ENCODE peak calls at places on chromosomes 7 and 10, in seven cellular contexts. S, P, A, U, Q, K and C are unnamed samples.

GRCh38 chr7:47373871-47374451 is 207.9 kb downstream of the TNS3 start:
- ATAC-seq in S (no peak), P (no peak), A (peak; percentile 47), U (no peak), Q (no peak), K (no peak), C (no peak)

GRCh38 chr10:132143162-132143561 is 43.6 kb upstream of the DPYSL4 start:
- ATAC-seq in S (no peak), P (no peak), A (no peak), U (no peak), Q (no peak), K (no peak), C (no peak)

GRCh38 chr7:32169236-32169635 is 99.0 kb upstream of the PDE1C start:
- ATAC-seq in S (no peak), P (no peak), A (no peak), U (no peak), Q (no peak), K (no peak), C (no peak)

GRCh38 chr10:97540669-97541500 is 31.7 kb upstream of the ANKRD2 start:
- ATAC-seq in S (no peak), P (no peak), A (no peak), U (no peak), Q (no peak), K (peak; percentile 41), C (no peak)

GRCh38 chr10:74901240-74901827 is 74.9 kb downstream of the KAT6B start:
- ATAC-seq in S (no peak), P (no peak), A (no peak), U (no peak), Q (no peak), K (no peak), C (no peak)

GRCh38 chr7:148104924-148105323 is 485.6 kb upstream of the C7orf33 start:
- ATAC-seq in S (no peak), P (no peak), A (no peak), U (no peak), Q (no peak), K (no peak), C (no peak)

GRCh38 chr7:132009778-132010177 is 453.4 kb upstream of the PODXL start:
- ATAC-seq in S (no peak), P (no peak), A (no peak), U (no peak), Q (no peak), K (no peak), C (no peak)

GRCh38 chr7:136245327-136246004 is 268.3 kb upstream of the MTPN start:
- ATAC-seq in S (no peak), P (no peak), A (no peak), U (no peak), Q (no peak), K (no peak), C (no peak)

GRCh38 chr10:14838582-14839304 is 637 bp downstream of the HSPA14 start:
- ATAC-seq in S (peak; percentile 20), P (peak; percentile 6), A (peak; percentile 2), U (peak; percentile 48), Q (no peak), K (peak; percentile 59), C (no peak)

GRCh38 chr10:88565072-88565471 is 18.0 kb downstream of the RNLS start:
- ATAC-seq in S (peak; percentile 84), P (peak; percentile 51), A (no peak), U (no peak), Q (peak; percentile 58), K (peak; percentile 51), C (no peak)

GRCh38 chr7:102395620-102395957 is 574 bp upstream of the PRKRIP1 start:
- ATAC-seq in S (peak; percentile 14), P (no peak), A (no peak), U (peak; percentile 1), Q (no peak), K (peak; percentile 35), C (peak; percentile 1)

GRCh38 chr10:118057351-118057750 is 10.6 kb upstream of the RAB11FIP2 start:
- ATAC-seq in S (no peak), P (no peak), A (no peak), U (no peak), Q (no peak), K (no peak), C (no peak)

DNA sequence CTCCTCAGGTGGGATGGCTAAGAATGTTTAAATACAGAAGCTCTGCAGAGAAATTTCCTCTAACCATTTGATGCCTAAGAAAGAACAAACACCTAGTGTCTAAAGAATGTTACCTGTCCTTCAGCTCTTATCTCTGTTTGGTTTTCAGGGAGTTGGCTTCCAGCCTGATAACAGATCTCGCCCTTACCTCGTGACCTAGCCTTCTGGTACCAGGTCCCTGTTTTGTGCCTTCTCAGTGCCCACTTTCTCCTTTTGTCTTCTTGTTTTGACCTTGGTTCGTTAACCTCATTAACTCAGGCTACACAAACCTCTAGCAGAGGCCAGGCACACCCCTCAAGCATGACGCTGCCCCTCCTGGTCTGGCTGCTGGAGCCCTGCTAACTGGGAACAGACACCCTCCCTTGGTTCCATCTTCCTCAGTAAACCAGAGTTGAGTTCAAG is 16.1 kb upstream of the RAB11FIP2 start:
- ATAC-seq in S (peak; percentile 86), P (peak; percentile 89), A (no peak), U (peak; percentile 41), Q (peak; percentile 77), K (no peak), C (no peak)
- H3K4me3 ChIP-seq in S (no peak overlapping the region), P (no peak overlapping the region), A (no peak overlapping the region), U (no peak overlapping the region), Q (no peak overlapping the region), K (no peak overlapping the region), C (no peak overlapping the region)

GRCh38 chr7:155361947-155362346 is 64.3 kb downstream of the INSIG1 start:
- ATAC-seq in S (no peak), P (no peak), A (no peak), U (no peak), Q (no peak), K (no peak), C (no peak)

GRCh38 chr7:155363146-155363539 is 65.5 kb downstream of the INSIG1 start:
- ATAC-seq in S (no peak), P (no peak), A (no peak), U (no peak), Q (no peak), K (no peak), C (no peak)

GRCh38 chr7:155362380-155363145 is 64.9 kb downstream of the INSIG1 start:
- ATAC-seq in S (no peak), P (no peak), A (no peak), U (no peak), Q (no peak), K (no peak), C (no peak)

GRCh38 chr7:155365146-155365874 is 67.6 kb downstream of the INSIG1 start:
- ATAC-seq in S (no peak), P (no peak), A (no peak), U (no peak), Q (no peak), K (no peak), C (no peak)

GRCh38 chr7:155363852-155364600 is 66.3 kb downstream of the INSIG1 start:
- ATAC-seq in S (no peak), P (no peak), A (no peak), U (no peak), Q (no peak), K (peak; percentile 43), C (no peak)
- TF ChIP-seq CTCF in S (no peak), P (no peak), A (no peak), U (no peak), Q (no peak), K (peak; percentile 11), C (no peak)

GRCh38 chr7:158133515-158134271 is 453.9 kb downstream of the PTPRN2 start:
- ATAC-seq in S (no peak), P (no peak), A (no peak), U (no peak), Q (no peak), K (no peak), C (no peak)

GRCh38 chr7:158135931-158136330 is 451.7 kb downstream of the PTPRN2 start:
- ATAC-seq in S (no peak), P (no peak), A (no peak), U (no peak), Q (no peak), K (no peak), C (no peak)

GRCh38 chr7:158130023-158130409 is 457.6 kb downstream of the PTPRN2 start:
- ATAC-seq in S (no peak), P (no peak), A (no peak), U (no peak), Q (no peak), K (no peak), C (no peak)

GRCh38 chr7:158134824-158135223 is 452.8 kb downstream of the PTPRN2 start:
- ATAC-seq in S (no peak), P (no peak), A (no peak), U (no peak), Q (no peak), K (no peak), C (no peak)

DNA sequence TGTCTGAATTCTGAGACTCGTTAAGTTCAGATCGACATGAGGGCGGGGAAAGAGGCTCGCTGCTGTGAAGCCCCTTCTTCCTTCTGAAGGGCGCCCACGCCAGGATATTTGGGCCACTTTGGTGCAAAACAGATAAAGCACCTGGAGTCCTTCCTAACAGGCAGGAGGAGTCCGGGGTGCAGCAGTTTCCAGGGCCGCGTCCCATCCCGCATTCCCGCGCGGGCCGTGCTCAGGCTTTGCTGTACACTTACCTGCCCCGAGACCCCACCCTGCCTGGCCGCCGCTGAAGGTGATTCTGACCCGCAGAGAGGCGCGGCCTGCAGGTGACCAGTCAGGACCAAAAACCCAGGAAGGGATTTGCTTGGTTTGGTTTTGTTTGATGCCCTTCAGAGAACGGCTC is 454.6 kb downstream of the PTPRN2 start:
- ATAC-seq in S (no peak), P (no peak), A (no peak), U (no peak), Q (no peak), K (no peak), C (no peak)
- H3K9me3 ChIP-seq in S (no peaks in the 10 kb centered on the region), P (no peaks in the 10 kb centered on the region), A (no peaks in the 10 kb centered on the region), U (no peaks in the 10 kb centered on the region), Q (peaks cover 5% of the 10 kb centered on the region), K (no peaks in the 10 kb centered on the region), C (no peaks in the 10 kb centered on the region)

GRCh38 chr7:1475393-1475792 is 16.1 kb upstream of the MICALL2 start:
- ATAC-seq in S (no peak), P (no peak), A (no peak), U (no peak), Q (no peak), K (no peak), C (no peak)

GRCh38 chr7:1476859-1477258 is 17.6 kb upstream of the MICALL2 start:
- ATAC-seq in S (no peak), P (no peak), A (no peak), U (no peak), Q (no peak), K (no peak), C (no peak)

GRCh38 chr7:1474736-1475135 is 15.5 kb upstream of the MICALL2 start:
- ATAC-seq in S (no peak), P (no peak), A (no peak), U (no peak), Q (no peak), K (no peak), C (no peak)

GRCh38 chr7:1473864-1474512 is 14.7 kb upstream of the MICALL2 start:
- ATAC-seq in S (peak; percentile 86), P (peak; percentile 85), A (peak; percentile 67), U (peak; percentile 84), Q (peak; percentile 74), K (peak; percentile 74), C (peak; percentile 82)

DNA sequence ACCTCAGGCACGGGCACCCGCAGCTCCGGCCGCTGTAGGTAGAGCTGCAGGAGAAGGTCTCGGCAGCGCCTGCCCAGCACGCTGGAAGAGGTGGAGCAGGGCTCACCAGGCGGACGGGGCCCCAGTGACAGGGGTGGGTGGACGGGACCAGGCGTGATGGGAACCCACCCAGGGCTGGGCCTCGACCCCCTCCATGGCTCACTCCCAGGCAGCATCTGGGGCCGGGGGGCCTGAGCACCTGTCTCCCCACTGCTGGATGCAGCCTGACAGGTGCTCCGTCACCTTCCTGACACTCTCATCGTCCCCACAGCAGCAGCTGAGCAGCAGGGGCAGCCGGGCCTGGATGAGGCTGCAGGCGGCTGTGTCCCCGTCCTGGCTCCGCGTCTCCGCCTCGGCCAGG is 16.7 kb upstream of the MICALL2 start:
- ATAC-seq in S (no peak), P (no peak), A (no peak), U (no peak), Q (no peak), K (no peak), C (no peak)
- H3K4me3 ChIP-seq in S (no peak overlapping the region), P (no peak overlapping the region), A (no peak overlapping the region), U (no peak overlapping the region), Q (no peak overlapping the region), K (no peak overlapping the region), C (no peak overlapping the region)